ENCODE peak calls at places on chromosomes 4 and X, in nine cellular contexts. One of them, this sample, is unnamed. For H3K9me3, the result is how much of the 10 kb centered on the place peaks cover.

GRCh38 chr4:30616943-30617646 is 103.1 kb upstream of the PCDH7 start:
- DNase-seq in osteoblast: no peak
- DNase-seq in H1: no peak
- DNase-seq in PC-3: no peak
- DNase-seq in endothelial cell of umbilical vein: no peak
- DNase-seq in HCT116: no peak
- DNase-seq in SK-N-SH: no peak
- DNase-seq in GM12878: no peak
- DNase-seq in neuronal stem cell: no peak
- DNase-seq in this sample: no peak

GRCh38 chr4:154491341-154491679 is 289 bp downstream of the DCHS2 start:
- DNase-seq in H1: no peak
- DNase-seq in HCT116: no peak
- DNase-seq in osteoblast: peak
- DNase-seq in GM12878: no peak
- DNase-seq in SK-N-SH: peak
- DNase-seq in PC-3: peak
- DNase-seq in neuronal stem cell: no peak
- DNase-seq in endothelial cell of umbilical vein: no peak
- DNase-seq in this sample: peak

GRCh38 chr4:82618321-82618720 is 56.5 kb upstream of the TMEM150C start:
- DNase-seq in PC-3: no peak
- DNase-seq in endothelial cell of umbilical vein: no peak
- DNase-seq in GM12878: no peak
- DNase-seq in SK-N-SH: peak
- DNase-seq in neuronal stem cell: no peak
- DNase-seq in HCT116: no peak
- DNase-seq in osteoblast: no peak
- DNase-seq in H1: no peak
- DNase-seq in this sample: no peak

GRCh38 chr4:26893491-26893890 is 32.9 kb downstream of the STIM2 start:
- DNase-seq in endothelial cell of umbilical vein: no peak
- DNase-seq in osteoblast: no peak
- DNase-seq in SK-N-SH: no peak
- DNase-seq in PC-3: no peak
- DNase-seq in HCT116: no peak
- DNase-seq in GM12878: no peak
- DNase-seq in H1: no peak
- DNase-seq in neuronal stem cell: no peak
- DNase-seq in this sample: no peak

GRCh38 chrX:134369576-134369975 is 90.4 kb upstream of the HPRT1 start:
- DNase-seq in H1: no peak
- DNase-seq in GM12878: peak
- DNase-seq in SK-N-SH: no peak
- DNase-seq in endothelial cell of umbilical vein: no peak
- DNase-seq in HCT116: no peak
- DNase-seq in PC-3: no peak
- DNase-seq in osteoblast: no peak
- DNase-seq in neuronal stem cell: no peak
- DNase-seq in this sample: no peak

GRCh38 chr4:2436761-2437474 is 18.2 kb downstream of the CFAP99 start:
- DNase-seq in endothelial cell of umbilical vein: no peak
- DNase-seq in PC-3: no peak
- DNase-seq in neuronal stem cell: no peak
- DNase-seq in SK-N-SH: no peak
- DNase-seq in GM12878: no peak
- DNase-seq in HCT116: no peak
- DNase-seq in osteoblast: peak
- DNase-seq in H1: no peak
- DNase-seq in this sample: no peak

GRCh38 chr4:122045533-122045932 is 93.7 kb upstream of the TRPC3 start:
- DNase-seq in osteoblast: peak
- DNase-seq in H1: no peak
- DNase-seq in neuronal stem cell: no peak
- DNase-seq in GM12878: no peak
- DNase-seq in PC-3: peak
- DNase-seq in SK-N-SH: peak
- DNase-seq in HCT116: peak
- DNase-seq in endothelial cell of umbilical vein: peak
- DNase-seq in this sample: no peak

GRCh38 chr4:16894406-16894805 is 4.0 kb downstream of the LDB2 start:
- DNase-seq in GM12878: no peak
- DNase-seq in PC-3: no peak
- DNase-seq in H1: no peak
- DNase-seq in osteoblast: no peak
- DNase-seq in neuronal stem cell: no peak
- DNase-seq in HCT116: no peak
- DNase-seq in endothelial cell of umbilical vein: peak
- DNase-seq in SK-N-SH: no peak
- DNase-seq in this sample: no peak

GRCh38 chr4:88623097-88623496 is 30.8 kb downstream of the HERC3 start:
- DNase-seq in SK-N-SH: no peak
- DNase-seq in PC-3: peak
- DNase-seq in osteoblast: peak
- DNase-seq in endothelial cell of umbilical vein: no peak
- DNase-seq in neuronal stem cell: no peak
- DNase-seq in GM12878: no peak
- DNase-seq in HCT116: no peak
- DNase-seq in H1: no peak
- DNase-seq in this sample: no peak

GRCh38 chr4:56953680-56954520 is 23.5 kb downstream of the NOA1 start:
- DNase-seq in endothelial cell of umbilical vein: no peak
- DNase-seq in H1: no peak
- DNase-seq in osteoblast: peak
- DNase-seq in HCT116: no peak
- DNase-seq in SK-N-SH: no peak
- DNase-seq in GM12878: no peak
- DNase-seq in neuronal stem cell: no peak
- DNase-seq in PC-3: no peak
- DNase-seq in this sample: no peak

GRCh38 chr4:19675172-19675811 is 576.4 kb upstream of the SLIT2 start:
- DNase-seq in SK-N-SH: no peak
- DNase-seq in endothelial cell of umbilical vein: peak
- DNase-seq in HCT116: no peak
- DNase-seq in GM12878: no peak
- DNase-seq in H1: no peak
- DNase-seq in neuronal stem cell: no peak
- DNase-seq in PC-3: no peak
- DNase-seq in osteoblast: peak
- DNase-seq in this sample: no peak

GRCh38 chrX:154738013-154738738 is 12.7 kb downstream of the GAB3 start:
- DNase-seq in endothelial cell of umbilical vein: peak
- DNase-seq in H1: no peak
- DNase-seq in osteoblast: no peak
- DNase-seq in HCT116: no peak
- DNase-seq in neuronal stem cell: no peak
- DNase-seq in SK-N-SH: no peak
- DNase-seq in GM12878: no peak
- DNase-seq in PC-3: peak
- DNase-seq in this sample: no peak

GRCh38 chrX:151870603-151871002 is 42.1 kb upstream of the MAGEA4 start:
- DNase-seq in neuronal stem cell: no peak
- DNase-seq in H1: no peak
- DNase-seq in SK-N-SH: no peak
- DNase-seq in endothelial cell of umbilical vein: peak
- DNase-seq in HCT116: peak
- DNase-seq in GM12878: no peak
- DNase-seq in osteoblast: no peak
- DNase-seq in PC-3: peak
- DNase-seq in this sample: no peak

GRCh38 chr4:51885371-51885770 is 42.4 kb downstream of the DCUN1D4 start:
- DNase-seq in endothelial cell of umbilical vein: peak
- DNase-seq in GM12878: no peak
- DNase-seq in neuronal stem cell: no peak
- DNase-seq in osteoblast: peak
- DNase-seq in HCT116: peak
- DNase-seq in PC-3: peak
- DNase-seq in SK-N-SH: peak
- DNase-seq in H1: no peak
- DNase-seq in this sample: peak

GRCh38 chr4:149293233-149293632 is 522.4 kb downstream of the IQCM start:
- DNase-seq in endothelial cell of umbilical vein: no peak
- DNase-seq in neuronal stem cell: no peak
- DNase-seq in GM12878: no peak
- DNase-seq in SK-N-SH: no peak
- DNase-seq in H1: no peak
- DNase-seq in HCT116: no peak
- DNase-seq in osteoblast: no peak
- DNase-seq in PC-3: no peak
- DNase-seq in this sample: no peak

GRCh38 chr4:26570596-26570995 is 13.3 kb upstream of the TBC1D19 start:
- DNase-seq in SK-N-SH: no peak
- DNase-seq in PC-3: no peak
- DNase-seq in osteoblast: no peak
- DNase-seq in H1: no peak
- DNase-seq in GM12878: no peak
- DNase-seq in endothelial cell of umbilical vein: no peak
- DNase-seq in neuronal stem cell: no peak
- DNase-seq in HCT116: no peak
- DNase-seq in this sample: no peak

GRCh38 chrX:130552444-130553073 is 150.8 kb downstream of the RBMX2 start:
- DNase-seq in GM12878: no peak
- DNase-seq in PC-3: no peak
- DNase-seq in endothelial cell of umbilical vein: no peak
- DNase-seq in osteoblast: no peak
- DNase-seq in SK-N-SH: no peak
- DNase-seq in HCT116: no peak
- DNase-seq in H1: no peak
- DNase-seq in neuronal stem cell: no peak
- DNase-seq in this sample: no peak

DNA sequence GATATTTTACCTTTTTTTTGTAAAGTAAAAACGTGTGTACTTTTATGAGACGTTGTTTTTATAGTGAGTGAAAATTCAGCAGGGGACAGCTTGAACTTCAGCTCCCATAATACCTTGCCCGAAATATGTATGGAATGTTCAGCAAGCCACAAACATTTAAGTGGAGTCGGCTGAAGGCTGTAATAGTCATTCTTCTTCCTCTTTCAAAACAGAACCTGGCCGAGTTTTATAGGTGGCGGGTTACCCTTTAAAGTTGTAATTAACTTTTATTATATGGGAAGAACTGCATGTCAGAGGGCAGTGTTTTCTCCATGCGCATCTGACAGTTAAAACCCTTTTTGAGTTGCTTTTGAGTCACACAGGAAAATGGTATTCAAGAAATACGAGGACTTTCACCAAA is 50.7 kb downstream of the CLDN34 start:
- DNase-seq in neuronal stem cell: no peak
- DNase-seq in PC-3: peak
- DNase-seq in GM12878: no peak
- DNase-seq in endothelial cell of umbilical vein: peak
- DNase-seq in H1: no peak
- DNase-seq in SK-N-SH: no peak
- DNase-seq in osteoblast: peak
- DNase-seq in HCT116: peak
- DNase-seq in this sample: no peak
- H3K4me3 ChIP-seq in neuronal stem cell: no peak
- H3K4me3 ChIP-seq in PC-3: peak
- H3K4me3 ChIP-seq in GM12878: no peak
- H3K4me3 ChIP-seq in endothelial cell of umbilical vein: peak
- H3K4me3 ChIP-seq in H1: peak
- H3K4me3 ChIP-seq in SK-N-SH: peak
- H3K4me3 ChIP-seq in osteoblast: peak
- H3K4me3 ChIP-seq in HCT116: no peak
- H3K4me3 ChIP-seq in this sample: no peak

GRCh38 chr4:41509411-41510008 is 28.4 kb upstream of the LIMCH1 start:
- DNase-seq in PC-3: no peak
- DNase-seq in neuronal stem cell: no peak
- DNase-seq in GM12878: no peak
- DNase-seq in osteoblast: peak
- DNase-seq in SK-N-SH: no peak
- DNase-seq in HCT116: no peak
- DNase-seq in H1: no peak
- DNase-seq in endothelial cell of umbilical vein: peak
- DNase-seq in this sample: no peak
- H2AFZ ChIP-seq in PC-3: no peak
- H2AFZ ChIP-seq in neuronal stem cell: no peak
- H2AFZ ChIP-seq in GM12878: no peak
- H2AFZ ChIP-seq in osteoblast: no peak
- H2AFZ ChIP-seq in SK-N-SH: no peak
- H2AFZ ChIP-seq in HCT116: no peak
- H2AFZ ChIP-seq in H1: no peak
- H2AFZ ChIP-seq in endothelial cell of umbilical vein: no peak
- H2AFZ ChIP-seq in this sample: no peak

GRCh38 chr4:100588076-100588475 is 70.3 kb upstream of the EMCN start:
- DNase-seq in GM12878: no peak
- DNase-seq in H1: no peak
- DNase-seq in PC-3: no peak
- DNase-seq in HCT116: no peak
- DNase-seq in endothelial cell of umbilical vein: no peak
- DNase-seq in neuronal stem cell: no peak
- DNase-seq in SK-N-SH: no peak
- DNase-seq in osteoblast: no peak
- DNase-seq in this sample: no peak

GRCh38 chr4:100590308-100590707 is 72.5 kb upstream of the EMCN start:
- DNase-seq in PC-3: no peak
- DNase-seq in osteoblast: no peak
- DNase-seq in SK-N-SH: no peak
- DNase-seq in endothelial cell of umbilical vein: no peak
- DNase-seq in H1: no peak
- DNase-seq in HCT116: no peak
- DNase-seq in GM12878: no peak
- DNase-seq in neuronal stem cell: no peak
- DNase-seq in this sample: no peak

GRCh38 chr4:100593933-100594332 is 76.1 kb upstream of the EMCN start:
- DNase-seq in endothelial cell of umbilical vein: no peak
- DNase-seq in SK-N-SH: no peak
- DNase-seq in HCT116: no peak
- DNase-seq in GM12878: no peak
- DNase-seq in osteoblast: no peak
- DNase-seq in H1: no peak
- DNase-seq in neuronal stem cell: no peak
- DNase-seq in PC-3: no peak
- DNase-seq in this sample: no peak

GRCh38 chr4:100591156-100591876 is 73.5 kb upstream of the EMCN start:
- DNase-seq in H1: no peak
- DNase-seq in SK-N-SH: no peak
- DNase-seq in PC-3: no peak
- DNase-seq in neuronal stem cell: no peak
- DNase-seq in osteoblast: no peak
- DNase-seq in endothelial cell of umbilical vein: peak
- DNase-seq in HCT116: no peak
- DNase-seq in GM12878: no peak
- DNase-seq in this sample: no peak
- H3K9me3 ChIP-seq in H1: under half
- H3K9me3 ChIP-seq in SK-N-SH: under half
- H3K9me3 ChIP-seq in PC-3: under half
- H3K9me3 ChIP-seq in neuronal stem cell: under half
- H3K9me3 ChIP-seq in osteoblast: under half
- H3K9me3 ChIP-seq in endothelial cell of umbilical vein: under half
- H3K9me3 ChIP-seq in HCT116: under half
- H3K9me3 ChIP-seq in GM12878: under half
- H3K9me3 ChIP-seq in this sample: under half

GRCh38 chrX:51747671-51748070 is 4.4 kb downstream of the GSPT2 start:
- DNase-seq in PC-3: no peak
- DNase-seq in SK-N-SH: no peak
- DNase-seq in osteoblast: no peak
- DNase-seq in H1: no peak
- DNase-seq in endothelial cell of umbilical vein: no peak
- DNase-seq in GM12878: no peak
- DNase-seq in neuronal stem cell: no peak
- DNase-seq in HCT116: no peak
- DNase-seq in this sample: no peak

GRCh38 chrX:51742586-51742985 is 656 bp upstream of the GSPT2 start:
- DNase-seq in GM12878: no peak
- DNase-seq in neuronal stem cell: no peak
- DNase-seq in SK-N-SH: peak
- DNase-seq in PC-3: no peak
- DNase-seq in osteoblast: no peak
- DNase-seq in HCT116: no peak
- DNase-seq in endothelial cell of umbilical vein: no peak
- DNase-seq in H1: no peak
- DNase-seq in this sample: peak

GRCh38 chrX:51743179-51743957 is at the start of gene GSPT2:
- DNase-seq in osteoblast: peak
- DNase-seq in SK-N-SH: peak
- DNase-seq in PC-3: peak
- DNase-seq in neuronal stem cell: peak
- DNase-seq in endothelial cell of umbilical vein: peak
- DNase-seq in HCT116: no peak
- DNase-seq in GM12878: peak
- DNase-seq in H1: peak
- DNase-seq in this sample: peak
- H3K4me3 ChIP-seq in osteoblast: peak
- H3K4me3 ChIP-seq in SK-N-SH: peak
- H3K4me3 ChIP-seq in PC-3: peak
- H3K4me3 ChIP-seq in neuronal stem cell: peak
- H3K4me3 ChIP-seq in endothelial cell of umbilical vein: peak
- H3K4me3 ChIP-seq in HCT116: no peak
- H3K4me3 ChIP-seq in GM12878: peak
- H3K4me3 ChIP-seq in H1: peak
- H3K4me3 ChIP-seq in this sample: peak